ENCODE peak calls at places on chromosomes 3 and 15, in six cellular contexts. F, U, H, D, S and G are unnamed samples.

GRCh38 chr3:108477511-108478147 is 32.8 kb downstream of the MYH15 start:
- DNase-seq in F (peak; percentile 79), U (peak; percentile 40), H (peak; percentile 79), D (no peak), S (no peak), G (no peak)

GRCh38 chr15:96328101-96328958 is 2.2 kb upstream of the NR2F2 start:
- DNase-seq in F (no peak), U (no peak), H (peak; percentile 44), D (no peak), S (no peak), G (no peak)

GRCh38 chr3:147616998-147617619 is 207.9 kb downstream of the ZIC1 start:
- DNase-seq in F (no peak), U (no peak), H (peak; percentile 40), D (peak; percentile 2), S (no peak), G (no peak)

GRCh38 chr3:165635791-165636681 is 201.2 kb downstream of the BCHE start:
- DNase-seq in F (no peak), U (no peak), H (no peak), D (no peak), S (peak; percentile 37), G (no peak)

GRCh38 chr3:140651287-140651686 is 26.6 kb upstream of the TRIM42 start:
- DNase-seq in F (no peak), U (no peak), H (no peak), D (no peak), S (no peak), G (no peak)

GRCh38 chr15:40500584-40501330 is 30.0 kb downstream of the CHST14 start:
- DNase-seq in F (no peak), U (no peak), H (peak; percentile 63), D (no peak), S (no peak), G (no peak)

GRCh38 chr3:38950000-38950399 is 101.7 kb downstream of the SCN11A start:
- DNase-seq in F (no peak), U (no peak), H (no peak), D (no peak), S (no peak), G (no peak)

GRCh38 chr3:66723231-66723630 is 222.4 kb upstream of the LRIG1 start:
- DNase-seq in F (no peak), U (no peak), H (peak; percentile 23), D (no peak), S (no peak), G (no peak)

GRCh38 chr3:178794711-178795110 is 258.5 kb downstream of the KCNMB2 start:
- DNase-seq in F (no peak), U (no peak), H (no peak), D (no peak), S (no peak), G (no peak)

GRCh38 chr15:93076217-93076616 is 12.8 kb downstream of the RGMA start:
- DNase-seq in F (no peak), U (no peak), H (no peak), D (no peak), S (no peak), G (no peak)

GRCh38 chr15:93073465-93073952 is 15.5 kb downstream of the RGMA start:
- DNase-seq in F (no peak), U (no peak), H (no peak), D (no peak), S (no peak), G (no peak)

GRCh38 chr15:93076875-93077274 is 12.1 kb downstream of the RGMA start:
- DNase-seq in F (no peak), U (no peak), H (no peak), D (no peak), S (no peak), G (no peak)

GRCh38 chr15:93072440-93073394 is 16.3 kb downstream of the RGMA start:
- DNase-seq in F (peak; percentile 63), U (no peak), H (peak; percentile 53), D (no peak), S (no peak), G (no peak)

DNA sequence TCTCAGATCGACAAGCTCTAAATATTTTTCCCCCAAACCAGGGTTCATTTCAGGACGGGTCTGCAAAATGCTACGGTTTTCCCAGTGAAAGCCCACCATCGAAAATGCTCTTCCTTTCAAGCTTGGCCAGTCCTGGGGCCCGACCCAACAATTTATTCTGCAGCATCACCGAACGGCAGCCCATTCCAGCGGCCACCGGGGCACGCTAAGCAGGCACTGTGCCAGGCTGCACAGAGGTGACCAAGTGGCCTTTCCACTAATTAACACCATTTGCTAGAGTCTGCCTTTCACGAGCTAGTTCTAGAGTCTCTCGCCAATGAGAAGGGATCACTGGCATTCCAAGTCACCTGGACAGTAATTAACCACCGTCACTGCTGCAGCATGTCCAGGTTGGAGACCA is 14.4 kb downstream of the RGMA start:
- DNase-seq in F (no peak), U (no peak), H (no peak), D (no peak), S (no peak), G (no peak)
- H3K4me3 ChIP-seq in F (no peak overlapping the region), U (no peak overlapping the region), H (no peak overlapping the region), D (no peak overlapping the region), S (no peak overlapping the region), G (no peak overlapping the region)

GRCh38 chr15:77411614-77411976 is 8.3 kb downstream of the PEAK1 start:
- DNase-seq in F (no peak), U (no peak), H (no peak), D (no peak), S (no peak), G (no peak)
- TF ChIP-seq CTCF in F (no peak), U (no peak), H (no peak), D (no peak), S (no peak), G (no peak)

GRCh38 chr3:55069950-55070349 is 142.1 kb upstream of the LRTM1 start:
- DNase-seq in F (no peak), U (no peak), H (no peak), D (no peak), S (no peak), G (no peak)
- H3K4me3 ChIP-seq in F (no peak overlapping the region), U (no peak overlapping the region), H (no peak overlapping the region), D (no peak overlapping the region), S (no peak overlapping the region), G (no peak overlapping the region)

GRCh38 chr3:52014613-52015012 is 18.9 kb upstream of the RPL29 start:
- DNase-seq in F (no peak), U (no peak), H (no peak), D (no peak), S (no peak), G (no peak)
- TF ChIP-seq CTCF in F (no peak), U (peak; percentile 39), H (peak; percentile 27), D (peak; percentile 56), S (peak; percentile 40), G (peak; percentile 56)

GRCh38 chr3:58063022-58063421 is 54.8 kb downstream of the FLNB start:
- DNase-seq in F (no peak), U (no peak), H (no peak), D (no peak), S (no peak), G (no peak)
- H3K4me3 ChIP-seq in F (no peak overlapping the region), U (no peak overlapping the region), H (no peak overlapping the region), D (no peak overlapping the region), S (no peak overlapping the region), G (no peak overlapping the region)

DNA sequence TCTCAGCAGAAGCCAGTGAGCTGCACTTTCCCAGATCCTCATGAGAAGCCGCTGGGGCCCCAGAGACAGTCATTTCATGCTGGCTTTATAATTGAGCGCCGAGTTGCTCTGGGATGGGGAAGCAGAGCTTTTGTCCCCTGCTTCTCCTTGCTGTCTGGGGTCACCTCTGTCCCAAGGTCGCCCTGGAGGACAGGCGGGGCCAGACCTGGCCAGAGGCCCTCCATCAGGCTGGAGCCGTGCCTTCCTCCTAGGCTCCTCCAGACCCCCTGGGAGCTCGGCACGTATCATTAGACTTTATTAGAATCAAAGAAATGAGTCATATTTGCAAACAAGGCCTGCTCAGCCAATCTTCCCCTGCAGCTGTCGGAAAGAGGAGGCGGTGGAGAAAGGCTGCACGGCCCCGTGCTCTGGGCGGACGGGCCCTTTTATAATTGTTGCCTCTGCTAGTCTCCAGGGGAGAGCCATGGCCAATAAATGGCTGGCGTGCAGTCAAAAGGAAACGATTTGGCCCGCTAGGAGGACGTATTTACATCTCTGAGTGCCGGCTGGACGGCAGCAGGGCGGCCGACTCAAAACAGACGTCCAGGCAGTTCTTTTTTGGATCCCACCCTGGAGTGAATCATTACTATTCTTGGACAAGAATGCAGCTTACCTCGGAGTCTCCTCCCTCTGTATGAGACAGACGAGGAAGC is 50.4 kb downstream of the SLC6A6 start:
- DNase-seq in F (peak; percentile 89), U (no peak), H (peak; percentile 98), D (peak; percentile 89), S (peak; percentile 76), G (peak; percentile 98)
- TF ChIP-seq CTCF in F (no peak), U (no peak), H (no peak), D (peak; percentile 15), S (no peak), G (peak; percentile 36)